ENCODE peak calls at places on chromosome 6, in five cellular contexts. T, X, Q, Y and L are unnamed samples.

GRCh38 chr6:170292111-170292777 is 1.4 kb upstream of the DLL1 start:
- DNase-seq in T (no peak), X (no peak), Q (no peak), Y (no peak), L (no peak)

GRCh38 chr6:131103296-131103695 is 32.0 kb upstream of the AKAP7 start:
- DNase-seq in T (no peak), X (no peak), Q (no peak), Y (no peak), L (no peak)

GRCh38 chr6:42045538-42046460 is 4.5 kb upstream of the TAF8 start:
- DNase-seq in T (peak), X (peak), Q (peak), Y (peak), L (no peak)

GRCh38 chr6:124722479-124722878 is 239.8 kb upstream of the RNF217 start:
- DNase-seq in T (no peak), X (no peak), Q (no peak), Y (no peak), L (no peak)

GRCh38 chr6:121592955-121593665 is 157.7 kb downstream of the GJA1 start:
- DNase-seq in T (no peak), X (no peak), Q (no peak), Y (no peak), L (no peak)

GRCh38 chr6:115441671-115442070 is 619.0 kb downstream of the FRK start:
- DNase-seq in T (no peak), X (no peak), Q (no peak), Y (no peak), L (no peak)

GRCh38 chr6:20789162-20789561 is 254.9 kb downstream of the CDKAL1 start:
- DNase-seq in T (no peak), X (no peak), Q (no peak), Y (no peak), L (no peak)

GRCh38 chr6:41693281-41693838 is 42.0 kb downstream of the TFEB start:
- DNase-seq in T (no peak), X (no peak), Q (no peak), Y (no peak), L (no peak)

GRCh38 chr6:7138921-7139358 is 31.2 kb downstream of the RREB1 start:
- DNase-seq in T (no peak), X (peak), Q (no peak), Y (peak), L (no peak)

GRCh38 chr6:139522471-139523220 is 148.2 kb upstream of the CITED2 start:
- DNase-seq in T (no peak), X (no peak), Q (no peak), Y (no peak), L (no peak)

GRCh38 chr6:148365037-148365436 is 22.4 kb downstream of the SASH1 start:
- DNase-seq in T (no peak), X (no peak), Q (no peak), Y (no peak), L (no peak)

GRCh38 chr6:139776051-139776450 is 401.6 kb upstream of the CITED2 start:
- DNase-seq in T (no peak), X (no peak), Q (no peak), Y (no peak), L (no peak)

DNA sequence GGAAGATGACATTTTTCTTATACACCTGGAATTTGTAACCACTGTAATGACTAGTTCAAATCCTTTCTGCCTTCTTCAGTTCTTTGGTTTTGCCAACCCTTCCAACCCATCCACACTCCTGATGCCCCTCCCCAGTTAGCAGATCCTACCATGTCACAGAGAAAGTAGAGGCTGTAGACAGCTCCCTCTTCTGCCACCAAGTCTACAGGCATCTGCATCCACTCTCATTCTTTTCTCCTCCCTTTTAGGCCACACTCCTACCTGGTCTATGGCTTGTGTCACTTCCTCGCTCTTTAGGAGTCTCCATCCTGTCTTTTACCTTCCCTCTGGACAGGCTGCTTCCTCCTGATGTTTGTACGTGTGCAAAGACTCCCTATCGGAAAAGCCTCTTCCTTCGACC is 13.5 kb upstream of the STK38 start:
- DNase-seq in T (no peak), X (no peak), Q (no peak), Y (no peak), L (no peak)
- TF ChIP-seq CTCF in T (no peak), X (no peak), Q (no peak), Y (no peak), L (no peak)

GRCh38 chr6:108361312-108361932 is 66.6 kb downstream of the AFG1L start:
- DNase-seq in T (no peak), X (no peak), Q (no peak), Y (no peak), L (no peak)

GRCh38 chr6:108362455-108362854 is 67.6 kb downstream of the AFG1L start:
- DNase-seq in T (no peak), X (no peak), Q (no peak), Y (no peak), L (no peak)

GRCh38 chr6:108363113-108363512 is 68.3 kb downstream of the AFG1L start:
- DNase-seq in T (no peak), X (no peak), Q (no peak), Y (no peak), L (no peak)

GRCh38 chr6:108360919-108361311 is 66.1 kb downstream of the AFG1L start:
- DNase-seq in T (no peak), X (no peak), Q (no peak), Y (no peak), L (no peak)

DNA sequence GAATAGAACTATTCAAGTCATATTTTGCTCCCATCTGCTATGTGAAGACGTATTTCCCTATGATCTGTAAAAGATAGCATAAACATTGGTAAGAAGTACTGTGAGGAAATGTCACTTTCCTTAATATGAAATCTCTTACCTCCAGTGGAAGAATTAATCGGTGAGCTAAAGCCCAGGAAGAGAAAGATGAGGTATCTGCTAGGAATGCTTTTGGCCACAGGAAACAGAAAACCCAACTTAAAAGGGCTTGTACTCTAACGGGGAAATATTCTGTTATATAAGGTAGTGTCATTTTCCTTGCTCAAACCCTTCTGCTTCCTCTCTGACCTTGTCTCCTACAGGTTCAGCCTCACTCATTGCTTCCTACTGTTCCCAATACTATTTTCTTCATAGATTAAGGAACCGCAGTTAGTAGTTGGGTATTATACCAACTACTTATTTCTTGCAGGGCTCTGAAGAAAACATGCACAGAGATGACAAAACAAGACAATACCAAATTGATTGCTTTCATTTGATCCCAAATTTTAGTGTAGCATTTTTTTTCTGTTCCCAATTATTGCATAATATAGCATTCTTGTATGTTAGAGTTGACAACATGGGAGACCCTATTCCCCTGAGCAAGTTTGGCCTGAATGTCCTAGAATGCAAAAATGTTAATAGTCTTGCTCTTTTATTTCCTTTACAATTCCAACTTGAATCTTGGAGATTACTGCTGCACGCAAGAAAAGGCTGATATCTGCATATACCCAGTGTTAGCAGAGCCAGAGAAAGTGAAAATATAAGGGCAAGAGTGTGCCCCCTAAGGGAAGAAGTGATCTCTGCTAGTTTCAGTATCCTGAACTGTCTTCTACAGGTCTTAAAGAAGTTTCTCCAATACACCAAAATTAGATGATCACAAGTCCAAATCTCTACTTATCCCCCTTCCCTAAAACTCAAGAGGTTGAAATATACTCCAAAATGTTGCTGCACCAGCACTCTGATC is 65.3 kb downstream of the AFG1L start:
- DNase-seq in T (no peak), X (no peak), Q (no peak), Y (no peak), L (no peak)
- TF ChIP-seq CTCF in T (no peak), X (peak), Q (no peak), Y (no peak), L (no peak)

GRCh38 chr6:26319405-26320128 is 45.4 kb upstream of the BTN3A2 start:
- DNase-seq in T (no peak), X (peak), Q (no peak), Y (no peak), L (no peak)
- TF ChIP-seq CTCF in T (no peak), X (peak), Q (no peak), Y (no peak), L (no peak)

DNA sequence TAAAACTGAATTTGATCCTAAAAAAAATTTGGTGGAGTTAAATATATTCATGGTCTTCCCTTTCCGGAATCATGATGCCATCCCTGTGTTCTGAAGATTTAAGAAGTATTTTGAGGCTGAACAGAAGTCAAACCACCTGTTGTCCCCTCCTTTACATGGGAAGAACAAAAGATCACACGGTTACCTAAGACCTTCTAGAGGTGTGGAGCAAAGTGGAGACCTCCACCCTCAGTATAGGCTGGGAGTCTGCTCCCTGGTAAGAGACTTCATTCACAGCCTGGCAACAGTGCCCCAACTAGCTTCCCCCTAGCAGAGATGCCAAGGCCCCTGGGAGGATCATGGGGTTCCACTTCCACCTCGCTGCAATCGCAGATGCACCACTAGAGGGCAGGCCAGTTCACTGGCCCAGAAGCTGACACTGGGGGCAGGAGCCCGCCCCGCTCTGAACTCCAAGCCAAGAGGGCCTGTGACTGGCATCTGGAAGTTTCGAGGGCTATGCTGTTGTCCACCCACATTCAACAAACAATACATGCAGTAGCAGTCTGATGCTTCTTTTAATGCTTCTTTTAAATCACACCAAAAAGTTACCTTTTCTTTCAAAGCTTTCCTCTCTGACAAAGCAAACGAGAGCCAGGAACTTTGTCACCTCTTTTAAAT is 19.5 kb upstream of the UBE2J1 start:
- DNase-seq in T (peak), X (peak), Q (peak), Y (peak), L (peak)
- TF ChIP-seq CTCF in T (peak), X (peak), Q (peak), Y (peak), L (peak)

GRCh38 chr6:99613705-99614429 is 7.2 kb downstream of the PRDM13 start:
- DNase-seq in T (no peak), X (peak), Q (no peak), Y (no peak), L (peak)
- TF ChIP-seq CTCF in T (no peak), X (no peak), Q (no peak), Y (no peak), L (no peak)

DNA sequence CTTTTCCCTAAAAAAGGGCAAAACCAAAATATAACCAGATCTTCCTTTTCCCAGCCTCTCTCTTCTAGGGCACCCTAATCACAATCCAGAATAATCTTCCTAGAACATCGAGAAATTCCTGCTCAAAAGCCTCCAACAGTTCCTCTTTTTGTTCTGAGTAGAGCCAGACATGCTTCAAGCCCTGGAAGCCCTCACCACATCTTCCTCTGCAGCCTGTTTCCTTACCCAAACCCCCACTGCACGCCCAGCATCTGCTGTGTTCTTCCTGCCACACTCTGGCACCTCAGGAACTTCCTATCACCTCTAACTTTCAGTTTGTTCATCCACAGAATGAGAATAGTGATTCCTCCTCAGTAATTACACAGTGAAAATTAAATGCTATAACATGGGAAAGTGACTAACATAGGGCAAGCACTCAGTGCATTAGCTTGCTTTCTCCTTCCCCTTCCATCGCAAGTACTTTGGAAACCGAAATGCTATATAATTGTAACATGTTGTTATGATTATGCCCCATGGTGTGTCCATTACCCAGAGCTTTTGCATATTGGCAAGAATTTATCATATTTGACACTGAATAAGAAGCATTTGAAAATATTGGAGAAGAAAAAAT is 26.3 kb downstream of the C6orf89 start:
- DNase-seq in T (no peak), X (no peak), Q (no peak), Y (no peak), L (no peak)
- TF ChIP-seq CTCF in T (no peak), X (no peak), Q (no peak), Y (no peak), L (no peak)

DNA sequence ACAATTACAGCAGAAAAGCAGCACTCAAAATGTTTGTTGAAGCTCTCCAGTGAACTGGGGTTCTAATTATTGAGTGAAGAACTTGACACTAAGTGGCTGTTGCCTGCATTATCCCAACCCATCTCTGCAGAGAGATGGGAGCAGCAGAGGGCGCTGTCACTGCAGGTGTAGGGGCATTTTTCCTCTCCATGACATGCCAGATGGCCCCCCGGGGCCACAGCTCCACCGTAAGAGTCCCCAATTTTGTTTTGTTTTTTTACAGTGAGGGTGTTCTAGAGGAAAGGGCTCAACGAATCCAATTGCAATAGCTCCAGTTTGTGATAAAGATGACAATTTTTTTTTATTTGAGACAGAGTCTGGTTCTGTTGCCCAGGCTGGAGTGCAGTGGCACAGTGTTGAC is 1.9 kb upstream of the FUCA2 start:
- DNase-seq in T (no peak), X (peak), Q (no peak), Y (peak), L (no peak)
- TF ChIP-seq CTCF in T (no peak), X (peak), Q (peak), Y (peak), L (no peak)

GRCh38 chr6:84055646-84056045 is 22.1 kb downstream of the MRAP2 start:
- DNase-seq in T (no peak), X (no peak), Q (no peak), Y (no peak), L (no peak)

GRCh38 chr6:84052883-84053241 is 19.3 kb downstream of the MRAP2 start:
- DNase-seq in T (no peak), X (no peak), Q (no peak), Y (no peak), L (no peak)

GRCh38 chr6:84048588-84048987 is 15.0 kb downstream of the MRAP2 start:
- DNase-seq in T (no peak), X (no peak), Q (no peak), Y (no peak), L (no peak)

GRCh38 chr6:84050408-84050807 is 16.8 kb downstream of the MRAP2 start:
- DNase-seq in T (no peak), X (no peak), Q (no peak), Y (no peak), L (no peak)

GRCh38 chr6:84052204-84052882 is 18.8 kb downstream of the MRAP2 start:
- DNase-seq in T (peak), X (peak), Q (peak), Y (no peak), L (no peak)
- TF ChIP-seq CTCF in T (no peak), X (peak), Q (no peak), Y (no peak), L (no peak)